ENCODE peak calls at places on chromosomes 13 and 19, in ten cellular contexts. One of them, this sample, is unnamed. For H3K9me3 and H3K4me1, the result is how much of the 10 kb centered on the place peaks cover.

GRCh38 chr13:68940049-68940448 is 1167.6 kb upstream of the ATXN8OS start:
- DNase-seq in mesenchymal stem cell: no peak
- DNase-seq in fibroblast of lung: no peak
- DNase-seq in heart right ventricle: no peak
- DNase-seq in Caco-2: no peak
- DNase-seq in CD8-positive, alpha-beta memory T cell: no peak
- DNase-seq in body of pancreas: no peak
- DNase-seq in tibial artery: no peak
- DNase-seq in aorta: no peak
- DNase-seq in endodermal cell: no peak
- DNase-seq in this sample: no peak

GRCh38 chr19:42123765-42124164 is 8.5 kb downstream of the POU2F2 start:
- DNase-seq in aorta: no peak
- DNase-seq in tibial artery: no peak
- DNase-seq in body of pancreas: no peak
- DNase-seq in fibroblast of lung: no peak
- DNase-seq in mesenchymal stem cell: no peak
- DNase-seq in CD8-positive, alpha-beta memory T cell: no peak
- DNase-seq in Caco-2: no peak
- DNase-seq in heart right ventricle: no peak
- DNase-seq in endodermal cell: no peak
- DNase-seq in this sample: no peak

GRCh38 chr19:18469245-18470107 is 31.5 kb upstream of the ISYNA1 start:
- DNase-seq in heart right ventricle: peak
- DNase-seq in body of pancreas: peak
- DNase-seq in endodermal cell: peak
- DNase-seq in Caco-2: peak
- DNase-seq in CD8-positive, alpha-beta memory T cell: peak
- DNase-seq in tibial artery: no peak
- DNase-seq in fibroblast of lung: peak
- DNase-seq in mesenchymal stem cell: peak
- DNase-seq in aorta: peak
- DNase-seq in this sample: peak

GRCh38 chr19:9856609-9857008 is 21.5 kb downstream of the PIN1 start:
- DNase-seq in fibroblast of lung: no peak
- DNase-seq in CD8-positive, alpha-beta memory T cell: no peak
- DNase-seq in endodermal cell: no peak
- DNase-seq in body of pancreas: no peak
- DNase-seq in mesenchymal stem cell: no peak
- DNase-seq in tibial artery: no peak
- DNase-seq in heart right ventricle: no peak
- DNase-seq in aorta: no peak
- DNase-seq in Caco-2: no peak
- DNase-seq in this sample: no peak

GRCh38 chr19:50358483-50359431 is 6.7 kb downstream of the NAPSA start:
- DNase-seq in endodermal cell: no peak
- DNase-seq in fibroblast of lung: peak
- DNase-seq in tibial artery: peak
- DNase-seq in CD8-positive, alpha-beta memory T cell: peak
- DNase-seq in body of pancreas: peak
- DNase-seq in mesenchymal stem cell: no peak
- DNase-seq in Caco-2: no peak
- DNase-seq in aorta: peak
- DNase-seq in heart right ventricle: peak
- DNase-seq in this sample: peak

GRCh38 chr13:55199132-55199531 is 1941.6 kb upstream of the PRR20A start:
- DNase-seq in CD8-positive, alpha-beta memory T cell: no peak
- DNase-seq in tibial artery: no peak
- DNase-seq in mesenchymal stem cell: no peak
- DNase-seq in heart right ventricle: no peak
- DNase-seq in fibroblast of lung: no peak
- DNase-seq in aorta: no peak
- DNase-seq in body of pancreas: no peak
- DNase-seq in Caco-2: peak
- DNase-seq in endodermal cell: peak
- DNase-seq in this sample: peak

GRCh38 chr19:4362871-4363545 is 19.6 kb downstream of the MPND start:
- DNase-seq in Caco-2: peak
- DNase-seq in endodermal cell: peak
- DNase-seq in heart right ventricle: no peak
- DNase-seq in CD8-positive, alpha-beta memory T cell: no peak
- DNase-seq in tibial artery: peak
- DNase-seq in mesenchymal stem cell: no peak
- DNase-seq in fibroblast of lung: no peak
- DNase-seq in body of pancreas: no peak
- DNase-seq in aorta: no peak
- DNase-seq in this sample: no peak

GRCh38 chr19:33158365-33158764 is 26.5 kb downstream of the WDR88 start:
- DNase-seq in mesenchymal stem cell: no peak
- DNase-seq in body of pancreas: no peak
- DNase-seq in endodermal cell: peak
- DNase-seq in fibroblast of lung: no peak
- DNase-seq in tibial artery: no peak
- DNase-seq in CD8-positive, alpha-beta memory T cell: no peak
- DNase-seq in Caco-2: no peak
- DNase-seq in heart right ventricle: no peak
- DNase-seq in aorta: no peak
- DNase-seq in this sample: no peak

GRCh38 chr19:4584670-4585460 is 25.4 kb upstream of the SEMA6B start:
- DNase-seq in body of pancreas: no peak
- DNase-seq in mesenchymal stem cell: peak
- DNase-seq in CD8-positive, alpha-beta memory T cell: no peak
- DNase-seq in heart right ventricle: no peak
- DNase-seq in tibial artery: no peak
- DNase-seq in fibroblast of lung: no peak
- DNase-seq in aorta: no peak
- DNase-seq in endodermal cell: peak
- DNase-seq in Caco-2: no peak
- DNase-seq in this sample: peak

GRCh38 chr13:49098771-49099512 is 121.2 kb upstream of the MLNR start:
- DNase-seq in fibroblast of lung: peak
- DNase-seq in CD8-positive, alpha-beta memory T cell: no peak
- DNase-seq in aorta: no peak
- DNase-seq in tibial artery: no peak
- DNase-seq in Caco-2: peak
- DNase-seq in body of pancreas: no peak
- DNase-seq in heart right ventricle: no peak
- DNase-seq in mesenchymal stem cell: peak
- DNase-seq in endodermal cell: no peak
- DNase-seq in this sample: no peak

GRCh38 chr13:101529419-101529818 is 76.9 kb downstream of the ITGBL1 start:
- DNase-seq in mesenchymal stem cell: peak
- DNase-seq in aorta: peak
- DNase-seq in tibial artery: peak
- DNase-seq in fibroblast of lung: peak
- DNase-seq in CD8-positive, alpha-beta memory T cell: no peak
- DNase-seq in body of pancreas: no peak
- DNase-seq in endodermal cell: no peak
- DNase-seq in Caco-2: no peak
- DNase-seq in heart right ventricle: no peak
- DNase-seq in this sample: no peak

GRCh38 chr19:46616631-46617322 is 8.1 kb downstream of the PTGIR start:
- DNase-seq in CD8-positive, alpha-beta memory T cell: no peak
- DNase-seq in heart right ventricle: peak
- DNase-seq in aorta: peak
- DNase-seq in tibial artery: no peak
- DNase-seq in endodermal cell: peak
- DNase-seq in body of pancreas: peak
- DNase-seq in Caco-2: peak
- DNase-seq in mesenchymal stem cell: peak
- DNase-seq in fibroblast of lung: peak
- DNase-seq in this sample: peak

GRCh38 chr19:4575978-4576933 is 16.8 kb upstream of the SEMA6B start:
- DNase-seq in endodermal cell: peak
- DNase-seq in heart right ventricle: peak
- DNase-seq in aorta: peak
- DNase-seq in tibial artery: no peak
- DNase-seq in CD8-positive, alpha-beta memory T cell: peak
- DNase-seq in Caco-2: peak
- DNase-seq in body of pancreas: peak
- DNase-seq in mesenchymal stem cell: peak
- DNase-seq in fibroblast of lung: peak
- DNase-seq in this sample: peak

GRCh38 chr19:12955996-12956395 is 1.0 kb downstream of the GADD45GIP1 start:
- DNase-seq in body of pancreas: no peak
- DNase-seq in CD8-positive, alpha-beta memory T cell: no peak
- DNase-seq in mesenchymal stem cell: no peak
- DNase-seq in endodermal cell: no peak
- DNase-seq in heart right ventricle: no peak
- DNase-seq in tibial artery: no peak
- DNase-seq in Caco-2: no peak
- DNase-seq in aorta: no peak
- DNase-seq in fibroblast of lung: no peak
- DNase-seq in this sample: no peak

GRCh38 chr19:58183822-58184215 is 958 bp downstream of the ZNF274 start:
- DNase-seq in Caco-2: no peak
- DNase-seq in CD8-positive, alpha-beta memory T cell: no peak
- DNase-seq in mesenchymal stem cell: no peak
- DNase-seq in heart right ventricle: no peak
- DNase-seq in fibroblast of lung: no peak
- DNase-seq in endodermal cell: no peak
- DNase-seq in aorta: no peak
- DNase-seq in tibial artery: no peak
- DNase-seq in body of pancreas: no peak
- DNase-seq in this sample: no peak

GRCh38 chr19:58182989-58183821 is at the start of gene ZNF274:
- DNase-seq in aorta: peak
- DNase-seq in body of pancreas: peak
- DNase-seq in CD8-positive, alpha-beta memory T cell: peak
- DNase-seq in mesenchymal stem cell: peak
- DNase-seq in endodermal cell: peak
- DNase-seq in Caco-2: peak
- DNase-seq in fibroblast of lung: peak
- DNase-seq in tibial artery: peak
- DNase-seq in heart right ventricle: peak
- DNase-seq in this sample: peak

GRCh38 chr19:58181902-58182576 is 822 bp upstream of the ZNF274 start:
- DNase-seq in heart right ventricle: peak
- DNase-seq in body of pancreas: peak
- DNase-seq in fibroblast of lung: peak
- DNase-seq in tibial artery: no peak
- DNase-seq in mesenchymal stem cell: peak
- DNase-seq in Caco-2: peak
- DNase-seq in endodermal cell: peak
- DNase-seq in aorta: no peak
- DNase-seq in CD8-positive, alpha-beta memory T cell: peak
- DNase-seq in this sample: peak

DNA sequence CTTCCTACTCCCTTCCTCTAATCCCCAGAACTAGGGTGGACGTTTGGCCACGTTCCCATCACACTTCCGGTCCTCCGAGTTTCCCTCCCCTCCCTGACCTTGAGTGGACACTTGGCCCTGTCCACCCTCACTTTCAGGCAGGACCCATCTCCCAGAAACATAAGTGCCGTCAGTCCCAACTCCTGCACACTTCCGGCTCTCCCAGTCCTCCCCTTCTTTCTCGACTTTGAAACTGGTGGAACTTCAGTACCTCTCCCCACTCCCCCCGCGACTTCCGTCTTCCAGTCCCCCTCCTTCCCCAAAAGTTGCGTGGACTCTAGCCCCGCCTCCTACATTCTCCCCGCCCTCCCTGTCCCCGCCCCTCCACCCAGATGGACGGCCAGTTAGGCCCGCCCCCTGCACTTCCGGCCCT is 278 bp upstream of the ZNF274 start:
- DNase-seq in endodermal cell: no peak
- DNase-seq in aorta: no peak
- DNase-seq in Caco-2: no peak
- DNase-seq in CD8-positive, alpha-beta memory T cell: no peak
- DNase-seq in body of pancreas: no peak
- DNase-seq in fibroblast of lung: no peak
- DNase-seq in heart right ventricle: peak
- DNase-seq in tibial artery: no peak
- DNase-seq in mesenchymal stem cell: no peak
- DNase-seq in this sample: no peak
- H3K9me3 ChIP-seq in endodermal cell: half or more
- H3K9me3 ChIP-seq in aorta: under half
- H3K9me3 ChIP-seq in Caco-2: half or more
- H3K9me3 ChIP-seq in CD8-positive, alpha-beta memory T cell: under half
- H3K9me3 ChIP-seq in body of pancreas: under half
- H3K9me3 ChIP-seq in fibroblast of lung: under half
- H3K9me3 ChIP-seq in heart right ventricle: half or more
- H3K9me3 ChIP-seq in tibial artery: under half
- H3K9me3 ChIP-seq in mesenchymal stem cell: half or more
- H3K9me3 ChIP-seq in this sample: under half

DNA sequence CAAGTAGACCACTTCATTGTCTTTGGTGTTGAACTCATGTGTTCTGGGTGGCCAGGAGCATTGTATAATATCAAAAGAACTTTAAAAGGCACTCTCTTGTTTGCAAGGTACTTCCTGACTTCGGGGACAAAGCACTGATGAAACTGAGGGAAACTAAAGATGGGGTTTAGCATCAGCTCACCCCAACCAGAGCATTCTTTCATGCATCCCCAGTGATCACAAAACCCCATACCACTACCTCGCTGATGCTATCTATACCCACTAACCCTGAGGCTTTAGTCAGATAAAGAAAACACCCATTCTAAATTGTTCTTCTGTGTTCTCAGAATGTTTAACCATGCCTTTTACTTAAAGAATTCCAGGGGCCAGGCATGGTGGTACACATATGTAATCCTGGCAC is 94.5 kb upstream of the DOCK9 start:
- DNase-seq in endodermal cell: no peak
- DNase-seq in heart right ventricle: no peak
- DNase-seq in CD8-positive, alpha-beta memory T cell: no peak
- DNase-seq in mesenchymal stem cell: no peak
- DNase-seq in tibial artery: no peak
- DNase-seq in Caco-2: no peak
- DNase-seq in aorta: no peak
- DNase-seq in fibroblast of lung: no peak
- DNase-seq in body of pancreas: no peak
- DNase-seq in this sample: no peak
- H3K4me1 ChIP-seq in endodermal cell: under half
- H3K4me1 ChIP-seq in heart right ventricle: under half
- H3K4me1 ChIP-seq in CD8-positive, alpha-beta memory T cell: half or more
- H3K4me1 ChIP-seq in mesenchymal stem cell: under half
- H3K4me1 ChIP-seq in tibial artery: under half
- H3K4me1 ChIP-seq in Caco-2: under half
- H3K4me1 ChIP-seq in aorta: under half
- H3K4me1 ChIP-seq in fibroblast of lung: under half
- H3K4me1 ChIP-seq in body of pancreas: under half
- H3K4me1 ChIP-seq in this sample: under half

GRCh38 chr13:35481777-35482176 is 5.3 kb upstream of the MAB21L1 start:
- DNase-seq in body of pancreas: no peak
- DNase-seq in aorta: no peak
- DNase-seq in heart right ventricle: no peak
- DNase-seq in endodermal cell: no peak
- DNase-seq in mesenchymal stem cell: no peak
- DNase-seq in fibroblast of lung: no peak
- DNase-seq in CD8-positive, alpha-beta memory T cell: no peak
- DNase-seq in tibial artery: no peak
- DNase-seq in Caco-2: no peak
- DNase-seq in this sample: no peak
- H3K4me3 ChIP-seq in body of pancreas: no peak
- H3K4me3 ChIP-seq in aorta: no peak
- H3K4me3 ChIP-seq in heart right ventricle: no peak
- H3K4me3 ChIP-seq in endodermal cell: no peak
- H3K4me3 ChIP-seq in mesenchymal stem cell: no peak
- H3K4me3 ChIP-seq in fibroblast of lung: no peak
- H3K4me3 ChIP-seq in CD8-positive, alpha-beta memory T cell: no peak
- H3K4me3 ChIP-seq in tibial artery: no peak
- H3K4me3 ChIP-seq in Caco-2: no peak
- H3K4me3 ChIP-seq in this sample: peak

GRCh38 chr19:20640545-20640944 is 20.8 kb downstream of the ZNF626 start:
- DNase-seq in mesenchymal stem cell: no peak
- DNase-seq in CD8-positive, alpha-beta memory T cell: no peak
- DNase-seq in Caco-2: no peak
- DNase-seq in fibroblast of lung: no peak
- DNase-seq in tibial artery: no peak
- DNase-seq in endodermal cell: no peak
- DNase-seq in body of pancreas: no peak
- DNase-seq in heart right ventricle: no peak
- DNase-seq in aorta: no peak
- DNase-seq in this sample: no peak

GRCh38 chr19:20640023-20640422 is 21.3 kb downstream of the ZNF626 start:
- DNase-seq in heart right ventricle: no peak
- DNase-seq in tibial artery: no peak
- DNase-seq in CD8-positive, alpha-beta memory T cell: no peak
- DNase-seq in mesenchymal stem cell: no peak
- DNase-seq in Caco-2: no peak
- DNase-seq in aorta: no peak
- DNase-seq in endodermal cell: no peak
- DNase-seq in body of pancreas: no peak
- DNase-seq in fibroblast of lung: no peak
- DNase-seq in this sample: no peak
- H3K9me3 ChIP-seq in heart right ventricle: half or more
- H3K9me3 ChIP-seq in tibial artery: under half
- H3K9me3 ChIP-seq in CD8-positive, alpha-beta memory T cell: under half
- H3K9me3 ChIP-seq in mesenchymal stem cell: half or more
- H3K9me3 ChIP-seq in Caco-2: under half
- H3K9me3 ChIP-seq in aorta: under half
- H3K9me3 ChIP-seq in endodermal cell: half or more
- H3K9me3 ChIP-seq in body of pancreas: under half
- H3K9me3 ChIP-seq in fibroblast of lung: under half
- H3K9me3 ChIP-seq in this sample: under half

This sample was measured in BE2C.